ENCODE peak calls at places on chromosomes 2 and 18, in nine cellular contexts. One of them, this sample, is unnamed.

GRCh38 chr18:23225518-23225917 is 90.2 kb downstream of the CABLES1 start:
- DNase-seq in HFF-Myc: peak
- DNase-seq in SW 1271: no peak
- DNase-seq in CD8-positive, alpha-beta T cell: no peak
- DNase-seq in ACHN: no peak
- DNase-seq in AG09309: peak
- DNase-seq in psoas muscle: no peak
- DNase-seq in activated CD8-positive, alpha-beta memory T cell treated with anti-CD3 and anti-CD28 coated beads for 48 hours: no peak
- DNase-seq in ovary: no peak
- DNase-seq in this sample: peak

GRCh38 chr18:21897811-21898210 is 157.2 kb downstream of the MIB1 start:
- DNase-seq in CD8-positive, alpha-beta T cell: no peak
- DNase-seq in psoas muscle: no peak
- DNase-seq in AG09309: peak
- DNase-seq in ACHN: peak
- DNase-seq in SW 1271: peak
- DNase-seq in ovary: no peak
- DNase-seq in activated CD8-positive, alpha-beta memory T cell treated with anti-CD3 and anti-CD28 coated beads for 48 hours: no peak
- DNase-seq in HFF-Myc: peak
- DNase-seq in this sample: peak

GRCh38 chr18:68056936-68057335 is 540.4 kb upstream of the DSEL start:
- DNase-seq in psoas muscle: no peak
- DNase-seq in SW 1271: no peak
- DNase-seq in ACHN: no peak
- DNase-seq in AG09309: peak
- DNase-seq in CD8-positive, alpha-beta T cell: no peak
- DNase-seq in ovary: no peak
- DNase-seq in activated CD8-positive, alpha-beta memory T cell treated with anti-CD3 and anti-CD28 coated beads for 48 hours: no peak
- DNase-seq in HFF-Myc: no peak
- DNase-seq in this sample: no peak

GRCh38 chr2:118309201-118310015 is 221.1 kb downstream of the INSIG2 start:
- DNase-seq in CD8-positive, alpha-beta T cell: no peak
- DNase-seq in AG09309: no peak
- DNase-seq in HFF-Myc: no peak
- DNase-seq in psoas muscle: no peak
- DNase-seq in ACHN: no peak
- DNase-seq in ovary: no peak
- DNase-seq in SW 1271: no peak
- DNase-seq in activated CD8-positive, alpha-beta memory T cell treated with anti-CD3 and anti-CD28 coated beads for 48 hours: no peak
- DNase-seq in this sample: no peak

GRCh38 chr2:54899576-54900200 is 150.6 kb downstream of the RTN4 start:
- DNase-seq in AG09309: peak
- DNase-seq in ACHN: peak
- DNase-seq in HFF-Myc: peak
- DNase-seq in psoas muscle: no peak
- DNase-seq in CD8-positive, alpha-beta T cell: no peak
- DNase-seq in SW 1271: peak
- DNase-seq in ovary: no peak
- DNase-seq in activated CD8-positive, alpha-beta memory T cell treated with anti-CD3 and anti-CD28 coated beads for 48 hours: no peak
- DNase-seq in this sample: peak

GRCh38 chr2:171529914-171530313 is 7.6 kb downstream of the CYBRD1 start:
- DNase-seq in ACHN: peak
- DNase-seq in activated CD8-positive, alpha-beta memory T cell treated with anti-CD3 and anti-CD28 coated beads for 48 hours: no peak
- DNase-seq in CD8-positive, alpha-beta T cell: no peak
- DNase-seq in HFF-Myc: no peak
- DNase-seq in AG09309: no peak
- DNase-seq in SW 1271: peak
- DNase-seq in ovary: no peak
- DNase-seq in psoas muscle: no peak
- DNase-seq in this sample: no peak

GRCh38 chr2:42917374-42918017 is 125.1 kb upstream of the HAAO start:
- DNase-seq in ACHN: peak
- DNase-seq in HFF-Myc: peak
- DNase-seq in AG09309: no peak
- DNase-seq in activated CD8-positive, alpha-beta memory T cell treated with anti-CD3 and anti-CD28 coated beads for 48 hours: no peak
- DNase-seq in psoas muscle: no peak
- DNase-seq in SW 1271: no peak
- DNase-seq in CD8-positive, alpha-beta T cell: no peak
- DNase-seq in ovary: no peak
- DNase-seq in this sample: peak

GRCh38 chr2:105294844-105295481 is 34.6 kb downstream of the TGFBRAP1 start:
- DNase-seq in ovary: peak
- DNase-seq in HFF-Myc: peak
- DNase-seq in ACHN: peak
- DNase-seq in CD8-positive, alpha-beta T cell: no peak
- DNase-seq in activated CD8-positive, alpha-beta memory T cell treated with anti-CD3 and anti-CD28 coated beads for 48 hours: no peak
- DNase-seq in SW 1271: peak
- DNase-seq in AG09309: peak
- DNase-seq in psoas muscle: no peak
- DNase-seq in this sample: peak

GRCh38 chr2:138421971-138422335 is 79.6 kb upstream of the SPOPL start:
- DNase-seq in psoas muscle: no peak
- DNase-seq in HFF-Myc: no peak
- DNase-seq in ovary: no peak
- DNase-seq in SW 1271: peak
- DNase-seq in activated CD8-positive, alpha-beta memory T cell treated with anti-CD3 and anti-CD28 coated beads for 48 hours: no peak
- DNase-seq in AG09309: peak
- DNase-seq in ACHN: peak
- DNase-seq in CD8-positive, alpha-beta T cell: no peak
- DNase-seq in this sample: peak

GRCh38 chr2:106161938-106162814 is 31.9 kb downstream of the UXS1 start:
- DNase-seq in ovary: no peak
- DNase-seq in HFF-Myc: no peak
- DNase-seq in activated CD8-positive, alpha-beta memory T cell treated with anti-CD3 and anti-CD28 coated beads for 48 hours: no peak
- DNase-seq in psoas muscle: no peak
- DNase-seq in AG09309: no peak
- DNase-seq in CD8-positive, alpha-beta T cell: no peak
- DNase-seq in ACHN: peak
- DNase-seq in SW 1271: no peak
- DNase-seq in this sample: no peak

GRCh38 chr18:26864658-26865057 is 849 bp downstream of the AQP4 start:
- DNase-seq in CD8-positive, alpha-beta T cell: no peak
- DNase-seq in psoas muscle: no peak
- DNase-seq in HFF-Myc: no peak
- DNase-seq in ACHN: no peak
- DNase-seq in AG09309: no peak
- DNase-seq in activated CD8-positive, alpha-beta memory T cell treated with anti-CD3 and anti-CD28 coated beads for 48 hours: no peak
- DNase-seq in SW 1271: no peak
- DNase-seq in ovary: peak
- DNase-seq in this sample: no peak

GRCh38 chr2:233443511-233444183 is 89.4 kb downstream of the DGKD start:
- DNase-seq in HFF-Myc: peak
- DNase-seq in CD8-positive, alpha-beta T cell: peak
- DNase-seq in activated CD8-positive, alpha-beta memory T cell treated with anti-CD3 and anti-CD28 coated beads for 48 hours: peak
- DNase-seq in ACHN: peak
- DNase-seq in psoas muscle: peak
- DNase-seq in AG09309: peak
- DNase-seq in SW 1271: peak
- DNase-seq in ovary: peak
- DNase-seq in this sample: peak

GRCh38 chr18:26119246-26119645 is 14.4 kb upstream of the PSMA8 start:
- DNase-seq in activated CD8-positive, alpha-beta memory T cell treated with anti-CD3 and anti-CD28 coated beads for 48 hours: no peak
- DNase-seq in ovary: no peak
- DNase-seq in SW 1271: no peak
- DNase-seq in AG09309: no peak
- DNase-seq in HFF-Myc: no peak
- DNase-seq in ACHN: no peak
- DNase-seq in psoas muscle: no peak
- DNase-seq in CD8-positive, alpha-beta T cell: no peak
- DNase-seq in this sample: no peak

GRCh38 chr2:231373184-231373583 is 22.3 kb upstream of the B3GNT7 start:
- DNase-seq in activated CD8-positive, alpha-beta memory T cell treated with anti-CD3 and anti-CD28 coated beads for 48 hours: no peak
- DNase-seq in ACHN: no peak
- DNase-seq in HFF-Myc: no peak
- DNase-seq in ovary: no peak
- DNase-seq in CD8-positive, alpha-beta T cell: no peak
- DNase-seq in psoas muscle: no peak
- DNase-seq in SW 1271: no peak
- DNase-seq in AG09309: no peak
- DNase-seq in this sample: no peak

GRCh38 chr2:128202791-128203190 is 111.8 kb downstream of the UGGT1 start:
- DNase-seq in ovary: no peak
- DNase-seq in HFF-Myc: no peak
- DNase-seq in CD8-positive, alpha-beta T cell: no peak
- DNase-seq in SW 1271: no peak
- DNase-seq in activated CD8-positive, alpha-beta memory T cell treated with anti-CD3 and anti-CD28 coated beads for 48 hours: no peak
- DNase-seq in ACHN: no peak
- DNase-seq in AG09309: no peak
- DNase-seq in psoas muscle: no peak
- DNase-seq in this sample: no peak

GRCh38 chr2:8957593-8957992 is 45.9 kb downstream of the MBOAT2 start:
- DNase-seq in AG09309: no peak
- DNase-seq in CD8-positive, alpha-beta T cell: no peak
- DNase-seq in ACHN: no peak
- DNase-seq in activated CD8-positive, alpha-beta memory T cell treated with anti-CD3 and anti-CD28 coated beads for 48 hours: no peak
- DNase-seq in HFF-Myc: no peak
- DNase-seq in SW 1271: no peak
- DNase-seq in psoas muscle: no peak
- DNase-seq in ovary: no peak
- DNase-seq in this sample: no peak

GRCh38 chr2:133740500-133740899 is 172.2 kb upstream of the NCKAP5 start:
- DNase-seq in activated CD8-positive, alpha-beta memory T cell treated with anti-CD3 and anti-CD28 coated beads for 48 hours: no peak
- DNase-seq in ovary: no peak
- DNase-seq in SW 1271: no peak
- DNase-seq in ACHN: no peak
- DNase-seq in HFF-Myc: no peak
- DNase-seq in psoas muscle: no peak
- DNase-seq in AG09309: no peak
- DNase-seq in CD8-positive, alpha-beta T cell: no peak
- DNase-seq in this sample: no peak

GRCh38 chr2:1512321-1513289 is 99.3 kb downstream of the TPO start:
- DNase-seq in SW 1271: no peak
- DNase-seq in activated CD8-positive, alpha-beta memory T cell treated with anti-CD3 and anti-CD28 coated beads for 48 hours: no peak
- DNase-seq in AG09309: no peak
- DNase-seq in CD8-positive, alpha-beta T cell: no peak
- DNase-seq in ACHN: no peak
- DNase-seq in psoas muscle: no peak
- DNase-seq in HFF-Myc: no peak
- DNase-seq in ovary: no peak
- DNase-seq in this sample: no peak

GRCh38 chr2:200966770-200967169 is 3.3 kb upstream of the ORC2 start:
- DNase-seq in HFF-Myc: peak
- DNase-seq in CD8-positive, alpha-beta T cell: no peak
- DNase-seq in AG09309: peak
- DNase-seq in ovary: no peak
- DNase-seq in activated CD8-positive, alpha-beta memory T cell treated with anti-CD3 and anti-CD28 coated beads for 48 hours: no peak
- DNase-seq in SW 1271: no peak
- DNase-seq in ACHN: peak
- DNase-seq in psoas muscle: no peak
- DNase-seq in this sample: peak

GRCh38 chr2:150023044-150023443 is 435.5 kb upstream of the MMADHC start:
- DNase-seq in CD8-positive, alpha-beta T cell: no peak
- DNase-seq in ovary: no peak
- DNase-seq in SW 1271: no peak
- DNase-seq in activated CD8-positive, alpha-beta memory T cell treated with anti-CD3 and anti-CD28 coated beads for 48 hours: no peak
- DNase-seq in ACHN: no peak
- DNase-seq in HFF-Myc: no peak
- DNase-seq in psoas muscle: no peak
- DNase-seq in AG09309: no peak
- DNase-seq in this sample: no peak

GRCh38 chr2:193584522-193584938 is 1389.8 kb upstream of the TMEFF2 start:
- DNase-seq in AG09309: no peak
- DNase-seq in ovary: no peak
- DNase-seq in CD8-positive, alpha-beta T cell: no peak
- DNase-seq in HFF-Myc: no peak
- DNase-seq in psoas muscle: no peak
- DNase-seq in SW 1271: peak
- DNase-seq in activated CD8-positive, alpha-beta memory T cell treated with anti-CD3 and anti-CD28 coated beads for 48 hours: no peak
- DNase-seq in ACHN: peak
- DNase-seq in this sample: no peak

GRCh38 chr2:173062806-173063205 is 12.8 kb upstream of the MAP3K20 start:
- DNase-seq in CD8-positive, alpha-beta T cell: no peak
- DNase-seq in psoas muscle: no peak
- DNase-seq in SW 1271: no peak
- DNase-seq in activated CD8-positive, alpha-beta memory T cell treated with anti-CD3 and anti-CD28 coated beads for 48 hours: no peak
- DNase-seq in HFF-Myc: no peak
- DNase-seq in ovary: no peak
- DNase-seq in ACHN: no peak
- DNase-seq in AG09309: no peak
- DNase-seq in this sample: no peak

GRCh38 chr2:61582191-61582590 is 44.0 kb upstream of the XPO1 start:
- DNase-seq in CD8-positive, alpha-beta T cell: no peak
- DNase-seq in activated CD8-positive, alpha-beta memory T cell treated with anti-CD3 and anti-CD28 coated beads for 48 hours: no peak
- DNase-seq in ovary: no peak
- DNase-seq in AG09309: no peak
- DNase-seq in ACHN: no peak
- DNase-seq in SW 1271: no peak
- DNase-seq in HFF-Myc: no peak
- DNase-seq in psoas muscle: no peak
- DNase-seq in this sample: no peak

GRCh38 chr18:28793911-28794310 is 617.0 kb upstream of the CDH2 start:
- DNase-seq in AG09309: no peak
- DNase-seq in psoas muscle: no peak
- DNase-seq in HFF-Myc: no peak
- DNase-seq in activated CD8-positive, alpha-beta memory T cell treated with anti-CD3 and anti-CD28 coated beads for 48 hours: no peak
- DNase-seq in ACHN: no peak
- DNase-seq in ovary: no peak
- DNase-seq in CD8-positive, alpha-beta T cell: no peak
- DNase-seq in SW 1271: no peak
- DNase-seq in this sample: no peak

GRCh38 chr2:112304298-112304941 is 29.0 kb downstream of the ZC3H6 start:
- DNase-seq in AG09309: no peak
- DNase-seq in ovary: no peak
- DNase-seq in ACHN: no peak
- DNase-seq in psoas muscle: no peak
- DNase-seq in CD8-positive, alpha-beta T cell: no peak
- DNase-seq in SW 1271: no peak
- DNase-seq in HFF-Myc: no peak
- DNase-seq in activated CD8-positive, alpha-beta memory T cell treated with anti-CD3 and anti-CD28 coated beads for 48 hours: no peak
- DNase-seq in this sample: no peak

GRCh38 chr18:27447530-27447929 is 262.4 kb upstream of the CHST9 start:
- DNase-seq in AG09309: no peak
- DNase-seq in ACHN: no peak
- DNase-seq in ovary: no peak
- DNase-seq in psoas muscle: no peak
- DNase-seq in CD8-positive, alpha-beta T cell: no peak
- DNase-seq in activated CD8-positive, alpha-beta memory T cell treated with anti-CD3 and anti-CD28 coated beads for 48 hours: no peak
- DNase-seq in SW 1271: no peak
- DNase-seq in HFF-Myc: no peak
- DNase-seq in this sample: no peak

GRCh38 chr2:75146221-75146902 is 53.0 kb downstream of the TACR1 start:
- DNase-seq in psoas muscle: no peak
- DNase-seq in SW 1271: no peak
- DNase-seq in activated CD8-positive, alpha-beta memory T cell treated with anti-CD3 and anti-CD28 coated beads for 48 hours: no peak
- DNase-seq in CD8-positive, alpha-beta T cell: no peak
- DNase-seq in HFF-Myc: no peak
- DNase-seq in ACHN: no peak
- DNase-seq in ovary: no peak
- DNase-seq in AG09309: peak
- DNase-seq in this sample: peak

GRCh38 chr18:58087928-58088722 is 44.1 kb downstream of the NEDD4L start:
- DNase-seq in ACHN: no peak
- DNase-seq in CD8-positive, alpha-beta T cell: no peak
- DNase-seq in SW 1271: peak
- DNase-seq in AG09309: no peak
- DNase-seq in HFF-Myc: no peak
- DNase-seq in ovary: no peak
- DNase-seq in activated CD8-positive, alpha-beta memory T cell treated with anti-CD3 and anti-CD28 coated beads for 48 hours: no peak
- DNase-seq in psoas muscle: no peak
- DNase-seq in this sample: no peak

GRCh38 chr2:188984680-188985079 is 10.5 kb downstream of the COL3A1 start:
- DNase-seq in AG09309: no peak
- DNase-seq in SW 1271: no peak
- DNase-seq in activated CD8-positive, alpha-beta memory T cell treated with anti-CD3 and anti-CD28 coated beads for 48 hours: no peak
- DNase-seq in ACHN: no peak
- DNase-seq in HFF-Myc: no peak
- DNase-seq in CD8-positive, alpha-beta T cell: no peak
- DNase-seq in ovary: no peak
- DNase-seq in psoas muscle: no peak
- DNase-seq in this sample: peak

GRCh38 chr18:62070306-62070705 is 116.5 kb downstream of the PIGN start:
- DNase-seq in AG09309: no peak
- DNase-seq in psoas muscle: no peak
- DNase-seq in activated CD8-positive, alpha-beta memory T cell treated with anti-CD3 and anti-CD28 coated beads for 48 hours: no peak
- DNase-seq in ovary: no peak
- DNase-seq in HFF-Myc: no peak
- DNase-seq in SW 1271: no peak
- DNase-seq in CD8-positive, alpha-beta T cell: no peak
- DNase-seq in ACHN: no peak
- DNase-seq in this sample: no peak

GRCh38 chr18:7221424-7222155 is 9.3 kb upstream of the LRRC30 start:
- DNase-seq in CD8-positive, alpha-beta T cell: no peak
- DNase-seq in ovary: no peak
- DNase-seq in HFF-Myc: peak
- DNase-seq in activated CD8-positive, alpha-beta memory T cell treated with anti-CD3 and anti-CD28 coated beads for 48 hours: no peak
- DNase-seq in ACHN: peak
- DNase-seq in AG09309: peak
- DNase-seq in psoas muscle: peak
- DNase-seq in SW 1271: peak
- DNase-seq in this sample: peak

This sample was measured in GM04504.